ENCODE peak calls at places on chromosomes 5 and 9, in nine cellular contexts. One of them, this sample, is unnamed.
A peak's percentile ranks its signal among the peaks of the same experiment; 100 is the strongest.

GRCh38 chr5:126016256-126016655 is 407.0 kb upstream of the GRAMD2B start:
- DNase-seq in NCI-H2107: no peak
- DNase-seq in RCC 7860: no peak
- DNase-seq in GM06990: no peak
- DNase-seq in tibial artery: no peak
- DNase-seq in stimulated activated CD4-positive, alpha-beta T cell treated with anti-CD3 and anti-CD28 coated beads, Interleukin-12 subunit alpha, Interleukin-12 subunit beta, amount 100 ng/mL, for 4 hours: no peak
- DNase-seq in tibial nerve: no peak
- DNase-seq in KBM-7: no peak
- DNase-seq in SHP77: no peak
- DNase-seq in this sample: no peak

GRCh38 chr5:163757344-163757743 is 251.9 kb downstream of the MAT2B start:
- DNase-seq in tibial artery: no peak
- DNase-seq in KBM-7: no peak
- DNase-seq in stimulated activated CD4-positive, alpha-beta T cell treated with anti-CD3 and anti-CD28 coated beads, Interleukin-12 subunit alpha, Interleukin-12 subunit beta, amount 100 ng/mL, for 4 hours: no peak
- DNase-seq in RCC 7860: no peak
- DNase-seq in NCI-H2107: no peak
- DNase-seq in GM06990: no peak
- DNase-seq in SHP77: no peak
- DNase-seq in tibial nerve: no peak
- DNase-seq in this sample: no peak

GRCh38 chr9:126989847-126990821 is 75.6 kb downstream of the RALGPS1 start:
- DNase-seq in NCI-H2107: no peak
- DNase-seq in tibial nerve: peak; percentile 75
- DNase-seq in tibial artery: peak; percentile 89
- DNase-seq in SHP77: no peak
- DNase-seq in RCC 7860: no peak
- DNase-seq in KBM-7: no peak
- DNase-seq in stimulated activated CD4-positive, alpha-beta T cell treated with anti-CD3 and anti-CD28 coated beads, Interleukin-12 subunit alpha, Interleukin-12 subunit beta, amount 100 ng/mL, for 4 hours: no peak
- DNase-seq in GM06990: no peak
- DNase-seq in this sample: no peak

GRCh38 chr9:2723666-2724065 is 6.4 kb downstream of the KCNV2 start:
- DNase-seq in RCC 7860: no peak
- DNase-seq in GM06990: no peak
- DNase-seq in stimulated activated CD4-positive, alpha-beta T cell treated with anti-CD3 and anti-CD28 coated beads, Interleukin-12 subunit alpha, Interleukin-12 subunit beta, amount 100 ng/mL, for 4 hours: no peak
- DNase-seq in tibial artery: no peak
- DNase-seq in NCI-H2107: no peak
- DNase-seq in SHP77: no peak
- DNase-seq in tibial nerve: no peak
- DNase-seq in KBM-7: no peak
- DNase-seq in this sample: no peak

GRCh38 chr5:27377626-27378025 is 339.2 kb upstream of the CDH9 start:
- DNase-seq in KBM-7: no peak
- DNase-seq in stimulated activated CD4-positive, alpha-beta T cell treated with anti-CD3 and anti-CD28 coated beads, Interleukin-12 subunit alpha, Interleukin-12 subunit beta, amount 100 ng/mL, for 4 hours: no peak
- DNase-seq in SHP77: no peak
- DNase-seq in tibial artery: no peak
- DNase-seq in GM06990: no peak
- DNase-seq in NCI-H2107: no peak
- DNase-seq in RCC 7860: no peak
- DNase-seq in tibial nerve: no peak
- DNase-seq in this sample: no peak

GRCh38 chr9:21761309-21761901 is 41.0 kb upstream of the MTAP start:
- DNase-seq in tibial artery: no peak
- DNase-seq in NCI-H2107: no peak
- DNase-seq in GM06990: peak; percentile 13
- DNase-seq in KBM-7: no peak
- DNase-seq in stimulated activated CD4-positive, alpha-beta T cell treated with anti-CD3 and anti-CD28 coated beads, Interleukin-12 subunit alpha, Interleukin-12 subunit beta, amount 100 ng/mL, for 4 hours: no peak
- DNase-seq in tibial nerve: no peak
- DNase-seq in SHP77: no peak
- DNase-seq in RCC 7860: no peak
- DNase-seq in this sample: no peak

GRCh38 chr5:90518666-90519065 is 10.7 kb downstream of the LYSMD3 start:
- DNase-seq in NCI-H2107: peak; percentile 12
- DNase-seq in tibial artery: no peak
- DNase-seq in GM06990: no peak
- DNase-seq in SHP77: peak; percentile 50
- DNase-seq in tibial nerve: no peak
- DNase-seq in KBM-7: no peak
- DNase-seq in stimulated activated CD4-positive, alpha-beta T cell treated with anti-CD3 and anti-CD28 coated beads, Interleukin-12 subunit alpha, Interleukin-12 subunit beta, amount 100 ng/mL, for 4 hours: no peak
- DNase-seq in RCC 7860: no peak
- DNase-seq in this sample: no peak

GRCh38 chr9:86580688-86581087 is 226.5 kb upstream of the TUT7 start:
- DNase-seq in RCC 7860: no peak
- DNase-seq in tibial nerve: no peak
- DNase-seq in GM06990: no peak
- DNase-seq in SHP77: no peak
- DNase-seq in tibial artery: no peak
- DNase-seq in stimulated activated CD4-positive, alpha-beta T cell treated with anti-CD3 and anti-CD28 coated beads, Interleukin-12 subunit alpha, Interleukin-12 subunit beta, amount 100 ng/mL, for 4 hours: no peak
- DNase-seq in NCI-H2107: no peak
- DNase-seq in KBM-7: no peak
- DNase-seq in this sample: no peak

GRCh38 chr5:53361708-53362107 is 118.7 kb upstream of the FST start:
- DNase-seq in stimulated activated CD4-positive, alpha-beta T cell treated with anti-CD3 and anti-CD28 coated beads, Interleukin-12 subunit alpha, Interleukin-12 subunit beta, amount 100 ng/mL, for 4 hours: no peak
- DNase-seq in SHP77: no peak
- DNase-seq in tibial nerve: no peak
- DNase-seq in NCI-H2107: no peak
- DNase-seq in tibial artery: no peak
- DNase-seq in KBM-7: no peak
- DNase-seq in RCC 7860: no peak
- DNase-seq in GM06990: no peak
- DNase-seq in this sample: no peak

This sample was measured in ACHN.